ENCODE peak calls at places on chromosomes 11 and 22, in nine cellular contexts. B is dorsolateral prefrontal cortex, Q is D341Med, Y is neural progenitor cell, C is NCI-H1092, P is fibroblast of mammary gland, F is colonic mucosa, G is GM23248, E is left ventricle myocardium inferior. I is an unnamed sample.
A peak's percentile ranks its signal among the peaks of the same experiment; 100 is the strongest.

GRCh38 chr22:37499006-37499707 is 13.0 kb upstream of the MFNG start:
- DNase-seq in B (no peak), Q (no peak), Y (no peak), C (no peak), P (no peak), F (no peak), G (no peak), E (no peak), I (no peak)

GRCh38 chr11:117859713-117860112 is 16.7 kb downstream of the FXYD6 start:
- DNase-seq in B (no peak), Q (no peak), Y (no peak), C (no peak), P (no peak), F (no peak), G (no peak), E (no peak), I (no peak)

GRCh38 chr11:14927146-14927545 is 35.1 kb upstream of the CYP2R1 start:
- DNase-seq in B (no peak), Q (no peak), Y (no peak), C (no peak), P (peak; percentile 41), F (no peak), G (peak; percentile 52), E (no peak), I (peak; percentile 20)

GRCh38 chr22:35690001-35690400 is 27.7 kb upstream of the APOL5 start:
- DNase-seq in B (no peak), Q (no peak), Y (no peak), C (peak; percentile 4), P (no peak), F (no peak), G (no peak), E (no peak), I (no peak)

GRCh38 chr22:22424956-22425355 is 83.6 kb downstream of the ZNF280B start:
- DNase-seq in B (no peak), Q (no peak), Y (no peak), C (no peak), P (no peak), F (no peak), G (no peak), E (no peak), I (no peak)

GRCh38 chr11:101913631-101914030 is 1.2 kb upstream of the CEP126 start:
- DNase-seq in B (no peak), Q (no peak), Y (no peak), C (no peak), P (no peak), F (no peak), G (no peak), E (no peak), I (no peak)

GRCh38 chr11:46369458-46370152 is 11.9 kb upstream of the MDK start:
- DNase-seq in B (peak; percentile 71), Q (peak; percentile 88), Y (peak; percentile 88), C (no peak), P (peak; percentile 67), F (peak; percentile 52), G (peak; percentile 80), E (no peak), I (no peak)

GRCh38 chr22:26097840-26098239 is 71.4 kb upstream of the SEZ6L start:
- DNase-seq in B (no peak), Q (no peak), Y (no peak), C (no peak), P (no peak), F (no peak), G (no peak), E (no peak), I (no peak)

I was measured in BJ.